ENCODE peak calls at places on chromosomes 11 and 22, in six cellular contexts. P is LNCaP clone FGC; I is bronchial epithelial cell; D is CD8-positive, alpha-beta T cell; R is AG04450; B is lower lobe of right lung. V is an unnamed sample.

GRCh38 chr22:26174280-26174679 is 5.0 kb downstream of the SEZ6L start:
- DNase-seq in R (no peak), I (no peak), B (no peak), D (no peak), P (no peak), V (peak)

GRCh38 chr11:95849087-95849825 is 59.0 kb downstream of the CEP57 start:
- DNase-seq in B (peak), P (peak), I (peak), R (no peak), D (no peak), V (peak)

GRCh38 chr22:45968751-45969413 is 8.1 kb downstream of the WNT7B start:
- DNase-seq in B (no peak), P (no peak), R (peak), D (no peak), I (peak), V (no peak)

GRCh38 chr22:33922268-33922667 is 2.0 kb upstream of the LARGE1 start:
- DNase-seq in D (no peak), R (no peak), I (no peak), B (no peak), P (no peak), V (peak)

GRCh38 chr11:78595431-78596130 is 20.9 kb upstream of the NARS2 start:
- DNase-seq in B (no peak), P (no peak), I (no peak), D (no peak), R (peak), V (no peak)

GRCh38 chr22:45127866-45128265 is 35.9 kb upstream of the NUP50 start:
- DNase-seq in I (peak), B (no peak), D (no peak), R (no peak), P (no peak), V (no peak)

GRCh38 chr11:11381471-11382100 is 28.5 kb upstream of the CSNK2A3 start:
- DNase-seq in B (no peak), I (no peak), D (no peak), R (no peak), P (no peak), V (no peak)

GRCh38 chr22:22666307-22667091 is 22.1 kb downstream of the GGTLC2 start:
- DNase-seq in I (no peak), P (peak), D (no peak), R (no peak), B (peak), V (peak)

GRCh38 chr11:129881570-129882170 is 13.7 kb downstream of the NFRKB start:
- DNase-seq in R (no peak), I (peak), D (peak), P (no peak), B (no peak), V (peak)

GRCh38 chr11:119359365-119360229 is 13.1 kb upstream of the MFRP start:
- DNase-seq in P (no peak), B (no peak), I (peak), R (no peak), D (no peak), V (no peak)

GRCh38 chr11:86388198-86388597 is 13.5 kb downstream of the CCDC81 start:
- DNase-seq in P (no peak), B (no peak), I (no peak), D (no peak), R (no peak), V (no peak)

GRCh38 chr11:6326303-6326702 is 6.0 kb upstream of the CAVIN3 start:
- DNase-seq in D (no peak), B (no peak), I (no peak), P (no peak), R (no peak), V (no peak)

GRCh38 chr11:116375221-116375620 is 397.6 kb downstream of the BUD13 start:
- DNase-seq in R (no peak), B (no peak), D (no peak), P (no peak), I (no peak), V (no peak)

DNA sequence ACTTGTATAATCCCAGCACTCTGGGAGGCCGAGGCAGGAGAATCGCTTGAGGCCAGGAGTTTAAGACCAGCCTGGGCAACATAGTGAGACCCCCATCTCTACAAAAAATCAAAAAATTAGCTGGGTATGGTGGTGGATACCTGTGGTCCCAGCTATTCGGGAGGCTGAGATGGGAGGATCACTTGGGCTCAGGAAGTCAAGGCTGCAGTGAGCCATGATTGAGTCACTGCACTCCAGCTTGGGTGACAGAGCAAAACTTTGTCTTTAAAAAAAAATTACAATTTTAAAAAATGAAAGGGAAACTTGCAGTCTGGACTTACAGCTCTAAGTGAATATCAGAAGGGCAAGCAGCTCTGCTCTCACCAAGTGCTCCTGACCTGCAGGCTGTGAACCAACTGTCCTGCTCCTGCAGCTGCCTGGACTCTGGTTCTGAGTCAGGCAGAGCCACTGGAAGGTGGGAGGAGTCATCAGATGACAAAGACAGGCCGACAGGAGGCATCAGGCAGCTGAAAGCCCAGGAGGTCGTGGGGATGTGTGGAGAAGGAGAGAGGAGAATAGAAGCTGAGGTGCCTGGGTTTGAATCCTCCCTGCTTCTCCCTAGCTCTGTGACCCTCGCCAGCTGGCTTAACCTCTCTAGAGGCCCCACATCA is 9.6 kb downstream of the SMTNL1 start:
- DNase-seq in P (no peak), R (no peak), D (no peak), I (peak), B (no peak), V (peak)
- TF ChIP-seq CTCF in P (no peak), R (peak), D (no peak), I (peak), B (no peak), V (no peak)

GRCh38 chr11:60916669-60917206 is 2.8 kb downstream of the TMEM109 start:
- DNase-seq in B (no peak), P (no peak), D (no peak), I (no peak), R (no peak), V (no peak)

GRCh38 chr11:60913793-60914619 is at the start of gene TMEM109:
- DNase-seq in P (peak), B (peak), D (peak), I (peak), R (peak), V (peak)

GRCh38 chr11:60914620-60915249 is 777 bp downstream of the TMEM109 start:
- DNase-seq in D (peak), R (no peak), P (no peak), I (peak), B (no peak), V (no peak)

GRCh38 chr11:60917267-60917666 is 3.3 kb downstream of the TMEM109 start:
- DNase-seq in P (no peak), B (no peak), I (peak), R (no peak), D (no peak), V (no peak)

GRCh38 chr11:60915250-60915914 is 1.4 kb downstream of the TMEM109 start:
- DNase-seq in P (no peak), D (peak), B (peak), I (peak), R (no peak), V (no peak)
- TF ChIP-seq CTCF in P (peak), D (peak), B (peak), I (peak), R (peak), V (no peak)

GRCh38 chr11:46522682-46523281 is 71.0 kb downstream of the AMBRA1 start:
- DNase-seq in I (no peak), D (no peak), B (no peak), P (no peak), R (no peak), V (no peak)
- TF ChIP-seq CTCF in I (no peak), D (peak), B (no peak), P (no peak), R (no peak), V (no peak)

DNA sequence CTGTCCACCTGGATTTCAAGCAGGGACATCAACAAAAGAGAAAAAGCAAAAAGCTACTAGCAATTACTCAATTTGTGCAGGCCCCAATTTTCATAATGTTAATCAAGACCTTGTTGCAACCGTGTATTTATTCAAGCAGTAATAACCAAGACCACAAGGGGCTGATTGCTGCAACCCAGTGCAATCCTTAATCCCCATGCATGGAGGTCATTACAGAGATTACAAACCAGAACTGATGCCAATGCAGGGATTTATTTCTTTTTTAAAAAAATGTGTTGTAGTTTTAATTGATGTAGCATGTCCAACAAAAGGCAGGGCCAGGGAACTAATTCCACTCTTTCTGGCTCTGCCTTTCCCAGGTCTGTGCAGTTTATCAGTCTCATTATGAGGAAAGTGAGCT is 18.4 kb downstream of the TECTA start:
- DNase-seq in I (no peak), R (no peak), B (no peak), D (no peak), P (no peak), V (no peak)
- TF ChIP-seq CTCF in I (no peak), R (no peak), B (no peak), D (no peak), P (peak), V (peak)

DNA sequence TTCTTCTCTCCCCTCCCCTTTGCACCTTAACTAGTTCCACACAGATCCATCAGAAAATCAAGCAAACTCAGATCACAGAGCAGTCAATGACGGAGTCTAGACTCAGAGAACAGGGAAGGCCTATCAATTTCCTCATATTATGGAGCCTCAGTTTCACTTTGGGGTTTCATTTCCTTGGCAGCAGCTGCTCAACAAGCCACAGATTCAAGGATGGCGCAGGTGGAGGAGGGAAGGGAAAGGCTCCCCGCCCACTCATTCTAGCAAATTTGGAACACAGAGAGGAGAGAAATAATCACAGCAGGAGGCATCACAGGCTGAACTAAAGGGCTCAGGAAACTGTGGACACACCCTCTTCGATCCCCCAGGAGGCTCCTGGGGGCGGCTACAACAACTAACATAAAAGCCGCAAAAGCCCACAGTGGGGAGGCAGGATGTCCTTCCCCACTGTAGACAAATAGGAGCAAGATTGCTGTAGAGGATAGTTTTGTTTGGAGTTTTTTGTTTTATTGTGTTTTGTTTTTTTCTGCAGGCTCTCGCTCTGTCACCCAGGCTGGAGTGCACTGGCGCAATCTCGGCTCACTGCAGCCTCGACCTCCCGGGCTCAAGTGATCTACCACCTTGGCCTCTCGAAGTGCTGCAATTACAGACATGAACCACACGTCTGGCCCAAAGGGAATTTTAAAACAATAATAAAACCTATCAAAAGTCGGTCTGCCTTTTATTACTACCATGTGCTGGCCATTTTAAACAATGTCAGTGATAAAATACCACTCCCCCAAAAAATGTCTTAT is 3.4 kb downstream of the PLAAT3 start:
- DNase-seq in D (no peak), B (no peak), I (no peak), P (no peak), R (no peak), V (no peak)
- TF ChIP-seq CTCF in D (no peak), B (no peak), I (no peak), P (no peak), R (no peak), V (no peak)